ENCODE peak calls at places on chromosomes 16 and 17, in seven cellular contexts. One of them, this sample, is unnamed.

GRCh38 chr16:79509221-79509631 is 91.3 kb downstream of the MAF start:
- DNase-seq in activated naive CD4-positive, alpha-beta T cell: no peak
- DNase-seq in activated CD8-positive, alpha-beta memory T cell treated with anti-CD3 and anti-CD28 coated beads for 24 hours: no peak
- DNase-seq in T follicular helper cell: no peak
- DNase-seq in GM18507: no peak
- DNase-seq in HuH-7.5: no peak
- DNase-seq in T47D: no peak
- DNase-seq in this sample: no peak

GRCh38 chr17:17398188-17398927 is 78.4 kb upstream of the MED9 start:
- DNase-seq in activated naive CD4-positive, alpha-beta T cell: no peak
- DNase-seq in activated CD8-positive, alpha-beta memory T cell treated with anti-CD3 and anti-CD28 coated beads for 24 hours: no peak
- DNase-seq in T follicular helper cell: no peak
- DNase-seq in GM18507: no peak
- DNase-seq in HuH-7.5: no peak
- DNase-seq in T47D: no peak
- DNase-seq in this sample: no peak

GRCh38 chr16:66198641-66199040 is 167.8 kb upstream of the CDH5 start:
- DNase-seq in activated naive CD4-positive, alpha-beta T cell: no peak
- DNase-seq in activated CD8-positive, alpha-beta memory T cell treated with anti-CD3 and anti-CD28 coated beads for 24 hours: no peak
- DNase-seq in T follicular helper cell: no peak
- DNase-seq in GM18507: no peak
- DNase-seq in HuH-7.5: no peak
- DNase-seq in T47D: no peak
- DNase-seq in this sample: no peak

GRCh38 chr17:59651346-59651745 is 31.7 kb downstream of the CLTC start:
- DNase-seq in activated naive CD4-positive, alpha-beta T cell: no peak
- DNase-seq in activated CD8-positive, alpha-beta memory T cell treated with anti-CD3 and anti-CD28 coated beads for 24 hours: no peak
- DNase-seq in T follicular helper cell: no peak
- DNase-seq in GM18507: no peak
- DNase-seq in HuH-7.5: no peak
- DNase-seq in T47D: no peak
- DNase-seq in this sample: no peak

GRCh38 chr17:78038748-78039288 is 80.3 kb downstream of the TNRC6C start:
- DNase-seq in activated naive CD4-positive, alpha-beta T cell: no peak
- DNase-seq in activated CD8-positive, alpha-beta memory T cell treated with anti-CD3 and anti-CD28 coated beads for 24 hours: no peak
- DNase-seq in T follicular helper cell: no peak
- DNase-seq in GM18507: no peak
- DNase-seq in HuH-7.5: no peak
- DNase-seq in T47D: no peak
- DNase-seq in this sample: no peak

GRCh38 chr16:53991181-53992056 is 287.5 kb downstream of the FTO start:
- DNase-seq in activated naive CD4-positive, alpha-beta T cell: no peak
- DNase-seq in activated CD8-positive, alpha-beta memory T cell treated with anti-CD3 and anti-CD28 coated beads for 24 hours: no peak
- DNase-seq in T follicular helper cell: no peak
- DNase-seq in GM18507: no peak
- DNase-seq in HuH-7.5: no peak
- DNase-seq in T47D: no peak
- DNase-seq in this sample: peak

GRCh38 chr16:86772671-86773338 is 194.5 kb downstream of the FOXL1 start:
- DNase-seq in activated naive CD4-positive, alpha-beta T cell: no peak
- DNase-seq in activated CD8-positive, alpha-beta memory T cell treated with anti-CD3 and anti-CD28 coated beads for 24 hours: no peak
- DNase-seq in T follicular helper cell: no peak
- DNase-seq in GM18507: no peak
- DNase-seq in HuH-7.5: no peak
- DNase-seq in T47D: no peak
- DNase-seq in this sample: no peak

GRCh38 chr16:29815032-29815721 is 775 bp upstream of the PAGR1 start:
- DNase-seq in activated naive CD4-positive, alpha-beta T cell: peak
- DNase-seq in activated CD8-positive, alpha-beta memory T cell treated with anti-CD3 and anti-CD28 coated beads for 24 hours: peak
- DNase-seq in T follicular helper cell: no peak
- DNase-seq in GM18507: no peak
- DNase-seq in HuH-7.5: no peak
- DNase-seq in T47D: no peak
- DNase-seq in this sample: no peak

GRCh38 chr16:81181013-81181720 is 57.3 kb upstream of the BCO1 start:
- DNase-seq in activated naive CD4-positive, alpha-beta T cell: no peak
- DNase-seq in activated CD8-positive, alpha-beta memory T cell treated with anti-CD3 and anti-CD28 coated beads for 24 hours: no peak
- DNase-seq in T follicular helper cell: no peak
- DNase-seq in GM18507: no peak
- DNase-seq in HuH-7.5: peak
- DNase-seq in T47D: peak
- DNase-seq in this sample: peak

This sample was measured in HepG2.